ENCODE peak calls at places on chromosomes 1 and 21, in five cellular contexts. One of them, this sample, is unnamed.

GRCh38 chr1:118788372-118788955 is 199.7 kb downstream of the TBX15 start:
- DNase-seq in tibial nerve: no peak
- DNase-seq in left ventricle myocardium inferior: no peak
- DNase-seq in left lung: no peak
- DNase-seq in HCT116: no peak
- DNase-seq in this sample: peak

GRCh38 chr1:180272395-180272794 is 42.3 kb downstream of the LHX4 start:
- DNase-seq in tibial nerve: no peak
- DNase-seq in left ventricle myocardium inferior: no peak
- DNase-seq in left lung: no peak
- DNase-seq in HCT116: no peak
- DNase-seq in this sample: no peak

GRCh38 chr1:162389021-162389818 is 7.7 kb downstream of the C1orf226 start:
- DNase-seq in tibial nerve: no peak
- DNase-seq in left ventricle myocardium inferior: no peak
- DNase-seq in left lung: no peak
- DNase-seq in HCT116: no peak
- DNase-seq in this sample: peak

GRCh38 chr1:118986839-118987430 is 1.2 kb downstream of the TBX15 start:
- DNase-seq in tibial nerve: no peak
- DNase-seq in left ventricle myocardium inferior: no peak
- DNase-seq in left lung: no peak
- DNase-seq in HCT116: no peak
- DNase-seq in this sample: no peak

GRCh38 chr1:8962812-8963669 is 17.4 kb downstream of the CA6 start:
- DNase-seq in tibial nerve: peak
- DNase-seq in left ventricle myocardium inferior: peak
- DNase-seq in left lung: peak
- DNase-seq in HCT116: peak
- DNase-seq in this sample: no peak

GRCh38 chr1:150261367-150261766 is 3.8 kb downstream of the CA14 start:
- DNase-seq in tibial nerve: no peak
- DNase-seq in left ventricle myocardium inferior: no peak
- DNase-seq in left lung: no peak
- DNase-seq in HCT116: no peak
- DNase-seq in this sample: no peak

GRCh38 chr1:111271464-111271801 is 19.2 kb upstream of the CHIA start:
- DNase-seq in tibial nerve: no peak
- DNase-seq in left ventricle myocardium inferior: no peak
- DNase-seq in left lung: no peak
- DNase-seq in HCT116: no peak
- DNase-seq in this sample: no peak

GRCh38 chr1:241219449-241219848 is 137.6 kb downstream of the RGS7 start:
- DNase-seq in tibial nerve: no peak
- DNase-seq in left ventricle myocardium inferior: no peak
- DNase-seq in left lung: no peak
- DNase-seq in HCT116: no peak
- DNase-seq in this sample: no peak

GRCh38 chr1:191388283-191388682 is 770.0 kb upstream of the RGS18 start:
- DNase-seq in tibial nerve: no peak
- DNase-seq in left ventricle myocardium inferior: no peak
- DNase-seq in left lung: no peak
- DNase-seq in HCT116: no peak
- DNase-seq in this sample: no peak

GRCh38 chr1:15432327-15432726 is 5.9 kb upstream of the CTRC start:
- DNase-seq in tibial nerve: no peak
- DNase-seq in left ventricle myocardium inferior: no peak
- DNase-seq in left lung: no peak
- DNase-seq in HCT116: no peak
- DNase-seq in this sample: no peak

GRCh38 chr1:203570805-203571204 is 55.8 kb upstream of the ATP2B4 start:
- DNase-seq in tibial nerve: no peak
- DNase-seq in left ventricle myocardium inferior: no peak
- DNase-seq in left lung: no peak
- DNase-seq in HCT116: no peak
- DNase-seq in this sample: no peak

GRCh38 chr1:27301582-27302199 is 20.3 kb upstream of the TMEM222 start:
- DNase-seq in tibial nerve: no peak
- DNase-seq in left ventricle myocardium inferior: no peak
- DNase-seq in left lung: no peak
- DNase-seq in HCT116: no peak
- DNase-seq in this sample: no peak

GRCh38 chr1:193259619-193260018 is 73.2 kb upstream of the B3GALT2 start:
- DNase-seq in tibial nerve: no peak
- DNase-seq in left ventricle myocardium inferior: no peak
- DNase-seq in left lung: no peak
- DNase-seq in HCT116: no peak
- DNase-seq in this sample: peak

GRCh38 chr1:147741075-147741474 is 19.3 kb downstream of the GJA5 start:
- DNase-seq in tibial nerve: no peak
- DNase-seq in left ventricle myocardium inferior: peak
- DNase-seq in left lung: no peak
- DNase-seq in HCT116: no peak
- DNase-seq in this sample: no peak

GRCh38 chr1:9542425-9542824 is 3.2 kb downstream of the SLC25A33 start:
- DNase-seq in tibial nerve: no peak
- DNase-seq in left ventricle myocardium inferior: no peak
- DNase-seq in left lung: no peak
- DNase-seq in HCT116: no peak
- DNase-seq in this sample: no peak

GRCh38 chr21:40846057-40846456 is 901 bp downstream of the DSCAM start:
- DNase-seq in tibial nerve: no peak
- DNase-seq in left ventricle myocardium inferior: no peak
- DNase-seq in left lung: no peak
- DNase-seq in HCT116: no peak
- DNase-seq in this sample: no peak

GRCh38 chr1:201361652-201362504 is 15.6 kb downstream of the TNNT2 start:
- DNase-seq in tibial nerve: no peak
- DNase-seq in left ventricle myocardium inferior: peak
- DNase-seq in left lung: no peak
- DNase-seq in HCT116: peak
- DNase-seq in this sample: no peak

GRCh38 chr1:163673076-163673475 is 351.3 kb downstream of the NUF2 start:
- DNase-seq in tibial nerve: no peak
- DNase-seq in left ventricle myocardium inferior: no peak
- DNase-seq in left lung: no peak
- DNase-seq in HCT116: no peak
- DNase-seq in this sample: no peak

GRCh38 chr1:63322248-63322943 is at the start of gene FOXD3:
- DNase-seq in tibial nerve: peak
- DNase-seq in left ventricle myocardium inferior: peak
- DNase-seq in left lung: peak
- DNase-seq in HCT116: peak
- DNase-seq in this sample: no peak

DNA sequence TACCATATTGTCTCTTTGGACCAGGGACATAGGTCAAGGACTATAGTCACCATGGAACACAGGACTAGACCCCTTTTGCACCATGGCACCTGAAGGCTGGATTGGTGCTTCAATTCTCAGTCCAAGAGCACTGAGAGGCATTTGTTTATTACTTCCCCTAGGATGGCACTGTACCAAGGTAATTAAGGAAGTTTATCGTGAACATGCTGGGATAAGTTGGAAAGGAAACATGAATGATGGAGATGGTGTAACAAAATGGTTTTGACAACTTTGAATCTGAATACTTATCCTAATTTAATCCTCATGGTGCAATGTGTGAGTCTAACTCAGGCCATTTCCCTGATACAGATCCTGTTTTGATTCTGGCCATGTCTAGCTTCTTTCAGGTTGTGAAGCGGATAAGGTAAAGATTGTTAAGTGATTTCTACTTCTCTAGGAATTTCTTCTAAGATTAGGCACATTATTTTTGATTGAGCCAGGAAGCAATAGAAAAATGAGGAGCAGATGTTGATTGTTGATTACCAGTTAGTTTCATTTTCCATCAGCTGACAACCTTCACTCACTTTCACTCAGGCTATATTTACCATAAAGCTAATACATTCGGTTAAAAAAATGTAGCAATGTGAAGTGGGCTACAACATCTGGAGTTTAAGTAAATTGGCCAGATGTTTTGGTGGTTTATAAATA is 37.3 kb upstream of the SIPA1L2 start:
- DNase-seq in tibial nerve: no peak
- DNase-seq in left ventricle myocardium inferior: no peak
- DNase-seq in left lung: no peak
- DNase-seq in HCT116: no peak
- DNase-seq in this sample: no peak
- H3K27ac ChIP-seq in tibial nerve: peak
- H3K27ac ChIP-seq in left ventricle myocardium inferior: no peak
- H3K27ac ChIP-seq in left lung: no peak
- H3K27ac ChIP-seq in HCT116: no peak
- H3K27ac ChIP-seq in this sample: no peak

GRCh38 chr21:16530656-16531055 is 800.9 kb downstream of the USP25 start:
- DNase-seq in tibial nerve: no peak
- DNase-seq in left ventricle myocardium inferior: no peak
- DNase-seq in left lung: no peak
- DNase-seq in HCT116: no peak
- DNase-seq in this sample: no peak
- H3K27ac ChIP-seq in tibial nerve: no peak
- H3K27ac ChIP-seq in left ventricle myocardium inferior: no peak
- H3K27ac ChIP-seq in left lung: no peak
- H3K27ac ChIP-seq in HCT116: no peak
- H3K27ac ChIP-seq in this sample: no peak

DNA sequence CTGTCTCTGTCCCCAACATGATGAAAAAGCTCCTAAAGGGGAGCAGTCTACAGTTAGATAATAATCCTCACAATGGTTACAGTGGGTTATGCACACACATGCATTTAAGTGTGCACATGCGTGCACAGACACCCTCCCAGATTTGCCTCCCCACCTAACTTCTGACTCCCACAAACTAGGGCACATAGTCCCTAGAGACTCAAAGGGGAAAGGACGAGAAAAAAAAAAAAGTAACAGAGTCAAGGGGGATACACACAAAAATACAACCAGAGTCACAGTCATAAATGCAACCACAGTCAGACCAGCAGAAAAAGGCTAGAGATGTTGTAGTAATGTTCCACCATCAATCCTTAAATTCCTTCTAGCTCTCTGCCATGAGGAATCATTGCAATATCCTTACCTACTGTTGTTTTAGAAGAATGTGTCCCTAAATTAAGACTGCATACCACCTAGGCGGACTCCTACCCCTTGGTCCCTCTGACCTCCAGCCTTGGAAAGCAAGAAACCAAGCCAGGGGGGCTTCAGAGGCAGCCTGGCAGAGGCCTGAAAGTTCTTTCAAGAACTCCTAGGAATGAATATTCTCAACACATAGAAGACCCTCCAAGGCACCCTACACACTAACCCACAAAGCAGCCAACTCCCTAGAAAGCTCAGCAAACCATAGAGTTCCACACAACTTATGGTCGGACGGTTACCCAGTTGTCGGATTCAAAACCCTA is 1.3 kb downstream of the CRTC2 start:
- DNase-seq in tibial nerve: no peak
- DNase-seq in left ventricle myocardium inferior: no peak
- DNase-seq in left lung: no peak
- DNase-seq in HCT116: no peak
- DNase-seq in this sample: no peak
- H3K27ac ChIP-seq in tibial nerve: peak
- H3K27ac ChIP-seq in left ventricle myocardium inferior: peak
- H3K27ac ChIP-seq in left lung: no peak
- H3K27ac ChIP-seq in HCT116: peak
- H3K27ac ChIP-seq in this sample: peak

GRCh38 chr1:23718482-23718881 is 24.8 kb upstream of the ELOA start:
- DNase-seq in tibial nerve: no peak
- DNase-seq in left ventricle myocardium inferior: no peak
- DNase-seq in left lung: no peak
- DNase-seq in HCT116: peak
- DNase-seq in this sample: no peak
- H3K27ac ChIP-seq in tibial nerve: no peak
- H3K27ac ChIP-seq in left ventricle myocardium inferior: no peak
- H3K27ac ChIP-seq in left lung: no peak
- H3K27ac ChIP-seq in HCT116: no peak
- H3K27ac ChIP-seq in this sample: no peak

GRCh38 chr1:205314986-205315618 is 6.4 kb downstream of the NUAK2 start:
- DNase-seq in tibial nerve: no peak
- DNase-seq in left ventricle myocardium inferior: no peak
- DNase-seq in left lung: no peak
- DNase-seq in HCT116: no peak
- DNase-seq in this sample: no peak
- H3K27ac ChIP-seq in tibial nerve: peak
- H3K27ac ChIP-seq in left ventricle myocardium inferior: peak
- H3K27ac ChIP-seq in left lung: peak
- H3K27ac ChIP-seq in HCT116: no peak
- H3K27ac ChIP-seq in this sample: peak

GRCh38 chr1:7705908-7706216 is 65.2 kb upstream of the VAMP3 start:
- DNase-seq in tibial nerve: no peak
- DNase-seq in left ventricle myocardium inferior: no peak
- DNase-seq in left lung: no peak
- DNase-seq in HCT116: no peak
- DNase-seq in this sample: no peak
- H3K27ac ChIP-seq in tibial nerve: peak
- H3K27ac ChIP-seq in left ventricle myocardium inferior: peak
- H3K27ac ChIP-seq in left lung: peak
- H3K27ac ChIP-seq in HCT116: no peak
- H3K27ac ChIP-seq in this sample: no peak

GRCh38 chr1:210681158-210681557 is 352.5 kb downstream of the HHAT start:
- DNase-seq in tibial nerve: no peak
- DNase-seq in left ventricle myocardium inferior: no peak
- DNase-seq in left lung: no peak
- DNase-seq in HCT116: no peak
- DNase-seq in this sample: no peak
- H3K27ac ChIP-seq in tibial nerve: no peak
- H3K27ac ChIP-seq in left ventricle myocardium inferior: no peak
- H3K27ac ChIP-seq in left lung: no peak
- H3K27ac ChIP-seq in HCT116: no peak
- H3K27ac ChIP-seq in this sample: no peak

This sample was measured in epithelial cell of prostate.